ENCODE peak calls at places on chromosomes 7 and 10, in eight cellular contexts. K is lower leg skin, U is stomach, W is epithelial cell of proximal tubule, J is HepG2, V is astrocyte of the cerebellum, T is fibroblast of lung, M is AG09309. P is an unnamed sample.

GRCh38 chr7:116713918-116714317 is 41.9 kb downstream of the MET start:
- DNase-seq in K (no peak), U (no peak), W (no peak), J (no peak), V (no peak), T (peak), M (no peak), P (peak)

GRCh38 chr10:114412907-114413386 is 8.6 kb upstream of the AFAP1L2 start:
- DNase-seq in K (no peak), U (no peak), W (peak), J (no peak), V (no peak), T (peak), M (no peak), P (no peak)

GRCh38 chr10:30467939-30468338 is 34.0 kb downstream of the MAP3K8 start:
- DNase-seq in K (no peak), U (no peak), W (no peak), J (no peak), V (no peak), T (no peak), M (no peak), P (no peak)

GRCh38 chr10:30540286-30540685 is 89.3 kb downstream of the LYZL2 start:
- DNase-seq in K (no peak), U (no peak), W (no peak), J (no peak), V (no peak), T (no peak), M (no peak), P (no peak)

GRCh38 chr10:37763132-37763531 is 94.3 kb downstream of the ZNF248 start:
- DNase-seq in K (no peak), U (no peak), W (no peak), J (no peak), V (no peak), T (no peak), M (no peak), P (no peak)

GRCh38 chr10:62395892-62396291 is 21.7 kb downstream of the ZNF365 start:
- DNase-seq in K (no peak), U (no peak), W (no peak), J (no peak), V (no peak), T (no peak), M (no peak), P (no peak)

GRCh38 chr10:53572799-53573198 is 800.2 kb upstream of the MBL2 start:
- DNase-seq in K (no peak), U (no peak), W (no peak), J (no peak), V (no peak), T (no peak), M (no peak), P (no peak)

GRCh38 chr10:89738551-89739209 is 37.3 kb downstream of the KIF20B start:
- DNase-seq in K (no peak), U (no peak), W (no peak), J (no peak), V (no peak), T (no peak), M (no peak), P (no peak)

GRCh38 chr10:113420733-113421200 is 132.1 kb upstream of the HABP2 start:
- DNase-seq in K (no peak), U (no peak), W (no peak), J (no peak), V (no peak), T (no peak), M (no peak), P (no peak)

GRCh38 chr10:87504667-87505365 is at the start of gene MINPP1:
- DNase-seq in K (peak), U (peak), W (no peak), J (peak), V (peak), T (peak), M (peak), P (peak)

GRCh38 chr10:1572519-1573333 is 164.6 kb downstream of the ADARB2 start:
- DNase-seq in K (no peak), U (no peak), W (no peak), J (no peak), V (no peak), T (no peak), M (no peak), P (no peak)

GRCh38 chr10:71438761-71439160 is 42.0 kb downstream of the CDH23 start:
- DNase-seq in K (no peak), U (no peak), W (no peak), J (no peak), V (no peak), T (no peak), M (no peak), P (no peak)

GRCh38 chr10:44312401-44312800 is 72.5 kb downstream of the CXCL12 start:
- DNase-seq in K (no peak), U (no peak), W (no peak), J (no peak), V (no peak), T (no peak), M (no peak), P (no peak)

GRCh38 chr10:17851611-17852010 is 42.5 kb downstream of the MRC1 start:
- DNase-seq in K (peak), U (no peak), W (no peak), J (no peak), V (no peak), T (no peak), M (no peak), P (no peak)

GRCh38 chr7:18350678-18351077 is 144.9 kb upstream of the HDAC9 start:
- DNase-seq in K (no peak), U (no peak), W (no peak), J (no peak), V (no peak), T (no peak), M (no peak), P (no peak)

GRCh38 chr10:88150338-88150737 is 286.9 kb downstream of the PTEN start:
- DNase-seq in K (no peak), U (no peak), W (no peak), J (no peak), V (no peak), T (peak), M (peak), P (no peak)

GRCh38 chr10:132420469-132421376 is 23.7 kb downstream of the PWWP2B start:
- DNase-seq in K (no peak), U (peak), W (no peak), J (peak), V (no peak), T (peak), M (no peak), P (no peak)

DNA sequence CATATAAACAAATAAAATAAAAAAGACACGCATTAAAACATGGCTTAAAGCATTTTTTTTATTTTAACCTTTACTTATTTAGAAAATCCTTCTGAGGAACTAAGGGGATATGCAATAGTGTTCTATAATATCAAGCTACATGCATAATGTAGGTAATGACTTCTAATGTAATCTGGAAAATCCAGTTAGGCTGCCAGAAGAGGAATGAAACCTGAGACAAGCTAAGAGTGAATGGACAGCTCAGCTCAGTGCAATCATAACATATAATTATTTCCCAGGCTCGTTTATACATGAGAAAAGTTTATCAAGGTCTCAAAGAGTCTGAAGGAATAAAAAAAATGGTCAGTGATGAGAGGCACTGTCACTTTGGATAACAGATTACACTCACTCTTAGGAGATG is 649.0 kb upstream of the PCDH15 start:
- DNase-seq in K (no peak), U (no peak), W (no peak), J (no peak), V (no peak), T (no peak), M (no peak), P (no peak)
- TF ChIP-seq CTCF in K (no peak), U (no peak), W (no peak), J (no peak), V (no peak), T (no peak), M (no peak), P (no peak)

GRCh38 chr10:96721207-96721572 is 876 bp upstream of the PIK3AP1 start:
- DNase-seq in K (no peak), U (no peak), W (no peak), J (no peak), V (no peak), T (no peak), M (no peak), P (no peak)
- H3K4me3 ChIP-seq in K (no peak), U (peak), W (peak), J (no peak), V (no peak), T (no peak), M (no peak), P (no peak)

DNA sequence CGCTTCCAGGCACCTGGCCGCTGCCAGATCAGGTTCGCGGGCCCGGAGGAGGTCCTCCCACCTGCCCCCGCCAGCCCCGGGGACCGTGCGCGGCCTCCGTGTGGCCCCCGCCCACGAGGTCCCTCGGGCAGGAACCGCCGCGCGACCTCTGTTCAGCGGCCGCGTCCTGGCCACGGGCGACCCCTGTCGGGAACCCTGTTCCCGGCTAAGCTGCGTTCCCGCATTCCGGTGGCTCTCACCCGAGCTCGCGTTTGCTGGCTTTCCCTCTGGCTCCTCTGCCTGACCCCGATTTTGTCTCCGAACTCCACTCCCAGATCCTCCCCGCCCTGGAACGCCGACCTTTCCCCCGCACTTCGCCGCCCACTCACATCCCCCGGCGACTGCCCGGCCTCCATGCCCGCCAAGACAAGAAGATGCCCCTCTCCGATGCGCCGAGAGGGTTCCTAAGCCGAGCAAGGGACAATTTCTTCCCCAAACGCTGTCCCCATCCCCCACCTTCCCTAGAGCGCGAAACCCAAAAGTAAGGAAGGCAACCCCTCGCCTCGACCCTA is 2.3 kb downstream of the SFMBT2 start:
- DNase-seq in K (no peak), U (peak), W (no peak), J (no peak), V (no peak), T (peak), M (no peak), P (no peak)
- TF ChIP-seq CTCF in K (no peak), U (peak), W (peak), J (peak), V (peak), T (no peak), M (peak), P (peak)

DNA sequence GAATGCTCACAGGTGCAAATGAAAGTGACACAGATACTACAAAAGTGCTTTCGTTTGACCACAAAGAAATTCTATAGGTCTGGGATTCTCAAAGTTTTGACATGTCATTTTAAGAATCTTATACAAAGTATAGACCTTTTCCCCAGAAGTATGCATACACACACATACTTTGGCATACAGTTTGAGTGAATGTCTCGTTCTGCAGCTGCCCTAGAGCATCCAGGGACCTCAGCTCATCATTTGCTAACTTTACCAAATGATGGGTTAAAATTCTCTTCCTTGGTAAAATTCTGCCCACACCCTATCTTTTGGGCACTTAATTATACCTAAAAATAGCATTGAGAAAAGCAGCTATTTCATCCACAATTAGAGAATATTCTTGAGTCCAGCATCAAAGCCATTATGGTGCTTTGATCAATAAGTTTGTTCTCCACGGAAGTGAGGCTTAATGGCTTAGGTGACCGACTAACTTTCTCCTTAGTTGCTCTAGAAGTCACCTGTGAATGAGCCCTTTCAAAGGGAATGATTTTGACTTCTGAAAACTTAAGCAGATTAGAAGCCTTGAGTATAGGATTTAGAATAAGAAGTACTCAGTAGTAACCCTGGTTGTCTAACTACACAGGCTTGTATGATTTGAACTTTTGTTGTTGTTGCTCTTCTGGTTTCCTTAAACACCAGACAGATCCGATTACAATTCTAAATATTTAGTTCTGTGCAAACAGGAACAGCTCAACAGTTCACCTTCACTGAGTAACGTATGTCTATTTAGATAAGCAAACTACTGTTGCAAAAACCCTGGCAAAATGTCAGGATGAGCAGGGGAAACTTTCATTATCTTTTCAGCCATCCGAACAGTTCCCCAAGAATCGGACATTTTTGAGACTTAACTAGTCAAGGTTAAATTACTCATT is 70.6 kb downstream of the CNNM2 start:
- DNase-seq in K (no peak), U (no peak), W (no peak), J (peak), V (no peak), T (peak), M (no peak), P (no peak)
- H3K4me3 ChIP-seq in K (no peak), U (no peak), W (no peak), J (peak), V (no peak), T (no peak), M (no peak), P (no peak)

DNA sequence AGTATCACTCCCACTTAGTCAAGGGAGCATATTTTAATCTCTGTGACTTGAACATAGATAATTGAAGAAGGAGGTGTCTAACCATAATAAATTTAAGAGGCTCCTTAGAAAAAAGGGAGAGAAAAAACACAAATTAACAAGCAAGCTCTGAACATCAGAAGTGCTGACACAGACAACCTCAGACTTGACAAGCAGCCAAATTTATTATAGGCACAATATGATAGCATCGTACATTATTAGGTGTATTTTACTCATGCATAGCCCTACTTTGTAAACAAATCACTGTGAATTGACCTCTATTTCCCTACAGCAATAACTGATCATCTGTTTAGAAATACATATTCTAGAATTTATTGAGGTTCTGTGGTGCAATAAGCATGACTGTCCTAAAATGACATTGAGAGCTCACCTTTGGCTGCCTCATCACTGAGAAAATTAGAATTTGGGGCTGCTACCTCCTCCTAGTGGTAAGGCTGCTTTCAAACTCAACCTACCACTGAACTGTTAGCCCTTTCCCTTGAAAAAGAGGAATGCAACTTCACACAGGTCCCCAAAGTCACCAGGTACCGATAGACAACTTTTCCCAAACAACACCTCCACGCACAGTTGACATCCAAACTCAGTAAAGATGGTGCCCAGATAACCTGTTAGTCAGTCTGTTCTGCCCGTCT is 76.0 kb upstream of the SCIN start:
- DNase-seq in K (no peak), U (no peak), W (no peak), J (no peak), V (no peak), T (no peak), M (no peak), P (no peak)
- TF ChIP-seq CTCF in K (no peak), U (no peak), W (peak), J (no peak), V (no peak), T (no peak), M (no peak), P (no peak)

GRCh38 chr7:55484834-55485233 is 87.5 kb downstream of the VOPP1 start:
- DNase-seq in K (no peak), U (no peak), W (no peak), J (no peak), V (no peak), T (no peak), M (no peak), P (no peak)
- H3K4me3 ChIP-seq in K (no peak), U (no peak), W (no peak), J (no peak), V (no peak), T (no peak), M (no peak), P (no peak)

GRCh38 chr10:117684673-117685211 is 142.2 kb downstream of the EMX2 start:
- DNase-seq in K (peak), U (peak), W (no peak), J (no peak), V (no peak), T (no peak), M (no peak), P (no peak)
- TF ChIP-seq CTCF in K (no peak), U (no peak), W (peak), J (peak), V (no peak), T (no peak), M (no peak), P (peak)

P was measured in BJ.